ENCODE peak calls at places on chromosome 1, in eight cellular contexts. One of them, this sample, is unnamed.

GRCh38 chr1:46643368-46643775 is 24.8 kb downstream of the ATPAF1 start:
- DNase-seq in effector memory CD4-positive, alpha-beta T cell: no peak
- DNase-seq in ovary: no peak
- DNase-seq in endodermal cell: no peak
- DNase-seq in astrocyte: peak; percentile 88
- DNase-seq in right cardiac atrium: no peak
- DNase-seq in A673: no peak
- DNase-seq in lower leg skin: no peak
- DNase-seq in this sample: no peak

GRCh38 chr1:85200870-85201339 is at the start of gene SYDE2:
- DNase-seq in effector memory CD4-positive, alpha-beta T cell: peak; percentile 77
- DNase-seq in ovary: peak; percentile 76
- DNase-seq in endodermal cell: peak; percentile 95
- DNase-seq in astrocyte: peak; percentile 48
- DNase-seq in right cardiac atrium: peak; percentile 75
- DNase-seq in A673: peak; percentile 87
- DNase-seq in lower leg skin: peak; percentile 51
- DNase-seq in this sample: peak; percentile 86

GRCh38 chr1:198929961-198930599 is 291.2 kb downstream of the PTPRC start:
- DNase-seq in effector memory CD4-positive, alpha-beta T cell: no peak
- DNase-seq in ovary: no peak
- DNase-seq in endodermal cell: no peak
- DNase-seq in astrocyte: peak; percentile 75
- DNase-seq in right cardiac atrium: no peak
- DNase-seq in A673: peak; percentile 92
- DNase-seq in lower leg skin: no peak
- DNase-seq in this sample: no peak

GRCh38 chr1:18037651-18038050 is 69.9 kb upstream of the IGSF21 start:
- DNase-seq in effector memory CD4-positive, alpha-beta T cell: no peak
- DNase-seq in ovary: no peak
- DNase-seq in endodermal cell: no peak
- DNase-seq in astrocyte: no peak
- DNase-seq in right cardiac atrium: no peak
- DNase-seq in A673: no peak
- DNase-seq in lower leg skin: no peak
- DNase-seq in this sample: no peak

GRCh38 chr1:48077860-48078259 is 80.7 kb upstream of the TRABD2B start:
- DNase-seq in effector memory CD4-positive, alpha-beta T cell: no peak
- DNase-seq in ovary: no peak
- DNase-seq in endodermal cell: no peak
- DNase-seq in astrocyte: no peak
- DNase-seq in right cardiac atrium: no peak
- DNase-seq in A673: no peak
- DNase-seq in lower leg skin: no peak
- DNase-seq in this sample: no peak

GRCh38 chr1:169869426-169869825 is 24.3 kb downstream of the SCYL3 start:
- DNase-seq in effector memory CD4-positive, alpha-beta T cell: no peak
- DNase-seq in ovary: no peak
- DNase-seq in endodermal cell: no peak
- DNase-seq in astrocyte: no peak
- DNase-seq in right cardiac atrium: no peak
- DNase-seq in A673: no peak
- DNase-seq in lower leg skin: no peak
- DNase-seq in this sample: no peak

GRCh38 chr1:88935522-88936222 is 44.3 kb upstream of the GTF2B start:
- DNase-seq in effector memory CD4-positive, alpha-beta T cell: no peak
- DNase-seq in ovary: no peak
- DNase-seq in endodermal cell: no peak
- DNase-seq in astrocyte: peak; percentile 19
- DNase-seq in right cardiac atrium: no peak
- DNase-seq in A673: peak; percentile 59
- DNase-seq in lower leg skin: no peak
- DNase-seq in this sample: peak; percentile 31

GRCh38 chr1:114263343-114263742 is 109.7 kb upstream of the SYT6 start:
- DNase-seq in effector memory CD4-positive, alpha-beta T cell: no peak
- DNase-seq in ovary: no peak
- DNase-seq in endodermal cell: no peak
- DNase-seq in astrocyte: no peak
- DNase-seq in right cardiac atrium: no peak
- DNase-seq in A673: no peak
- DNase-seq in lower leg skin: no peak
- DNase-seq in this sample: no peak

GRCh38 chr1:153958961-153959260 is 499 bp upstream of the CRTC2 start:
- DNase-seq in effector memory CD4-positive, alpha-beta T cell: no peak
- DNase-seq in ovary: peak; percentile 74
- DNase-seq in endodermal cell: no peak
- DNase-seq in astrocyte: no peak
- DNase-seq in right cardiac atrium: no peak
- DNase-seq in A673: no peak
- DNase-seq in lower leg skin: no peak
- DNase-seq in this sample: no peak

GRCh38 chr1:10728595-10729410 is 67.6 kb downstream of the CASZ1 start:
- DNase-seq in effector memory CD4-positive, alpha-beta T cell: no peak
- DNase-seq in ovary: no peak
- DNase-seq in endodermal cell: no peak
- DNase-seq in astrocyte: no peak
- DNase-seq in right cardiac atrium: no peak
- DNase-seq in A673: no peak
- DNase-seq in lower leg skin: no peak
- DNase-seq in this sample: no peak

GRCh38 chr1:180778782-180779398 is 133.8 kb upstream of the KIAA1614 start:
- DNase-seq in effector memory CD4-positive, alpha-beta T cell: no peak
- DNase-seq in ovary: no peak
- DNase-seq in endodermal cell: peak; percentile 62
- DNase-seq in astrocyte: no peak
- DNase-seq in right cardiac atrium: no peak
- DNase-seq in A673: peak; percentile 21
- DNase-seq in lower leg skin: no peak
- DNase-seq in this sample: no peak

GRCh38 chr1:24154215-24154614 is 11.3 kb upstream of the IL22RA1 start:
- DNase-seq in effector memory CD4-positive, alpha-beta T cell: no peak
- DNase-seq in ovary: no peak
- DNase-seq in endodermal cell: peak; percentile 78
- DNase-seq in astrocyte: no peak
- DNase-seq in right cardiac atrium: no peak
- DNase-seq in A673: no peak
- DNase-seq in lower leg skin: no peak
- DNase-seq in this sample: no peak

GRCh38 chr1:24149854-24150227 is 6.9 kb upstream of the IL22RA1 start:
- DNase-seq in effector memory CD4-positive, alpha-beta T cell: no peak
- DNase-seq in ovary: no peak
- DNase-seq in endodermal cell: no peak
- DNase-seq in astrocyte: peak; percentile 73
- DNase-seq in right cardiac atrium: peak; percentile 69
- DNase-seq in A673: peak; percentile 18
- DNase-seq in lower leg skin: peak; percentile 77
- DNase-seq in this sample: no peak

GRCh38 chr1:24152631-24153494 is 9.9 kb upstream of the IL22RA1 start:
- DNase-seq in effector memory CD4-positive, alpha-beta T cell: no peak
- DNase-seq in ovary: no peak
- DNase-seq in endodermal cell: peak; percentile 74
- DNase-seq in astrocyte: no peak
- DNase-seq in right cardiac atrium: no peak
- DNase-seq in A673: no peak
- DNase-seq in lower leg skin: no peak
- DNase-seq in this sample: no peak

GRCh38 chr1:24150228-24151174 is 7.6 kb upstream of the IL22RA1 start:
- DNase-seq in effector memory CD4-positive, alpha-beta T cell: peak; percentile 66
- DNase-seq in ovary: peak; percentile 85
- DNase-seq in endodermal cell: peak; percentile 100
- DNase-seq in astrocyte: peak; percentile 49
- DNase-seq in right cardiac atrium: peak; percentile 88
- DNase-seq in A673: peak; percentile 83
- DNase-seq in lower leg skin: peak; percentile 92
- DNase-seq in this sample: peak; percentile 72

DNA sequence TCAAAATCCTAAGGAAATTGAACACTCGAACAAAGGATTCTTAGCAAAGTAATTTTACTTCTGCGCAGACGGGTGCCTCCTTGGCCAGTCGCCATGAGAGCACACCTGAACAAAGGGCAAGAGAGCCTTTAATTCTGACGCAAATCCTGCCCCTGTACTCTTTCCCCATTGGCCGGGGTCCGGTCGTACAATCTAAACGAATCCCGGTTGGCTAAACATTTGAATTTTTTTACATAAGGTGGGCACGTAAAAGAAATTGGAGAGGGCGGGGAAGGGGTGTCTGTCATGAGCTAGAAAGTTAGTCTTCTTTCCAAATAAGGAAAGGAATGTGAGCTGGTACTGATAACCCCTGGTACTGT is 8.2 kb upstream of the IL22RA1 start:
- DNase-seq in effector memory CD4-positive, alpha-beta T cell: no peak
- DNase-seq in ovary: no peak
- DNase-seq in endodermal cell: peak; percentile 95
- DNase-seq in astrocyte: no peak
- DNase-seq in right cardiac atrium: no peak
- DNase-seq in A673: no peak
- DNase-seq in lower leg skin: no peak
- DNase-seq in this sample: no peak
- H3K4me3 ChIP-seq in effector memory CD4-positive, alpha-beta T cell: no peak overlapping the region
- H3K4me3 ChIP-seq in ovary: no peak overlapping the region
- H3K4me3 ChIP-seq in endodermal cell: peak overlapping the region; percentile 76
- H3K4me3 ChIP-seq in astrocyte: no peak overlapping the region
- H3K4me3 ChIP-seq in right cardiac atrium: no peak overlapping the region
- H3K4me3 ChIP-seq in A673: no peak overlapping the region
- H3K4me3 ChIP-seq in lower leg skin: no peak overlapping the region
- H3K4me3 ChIP-seq in this sample: no peak overlapping the region

GRCh38 chr1:214187152-214187900 is 93.6 kb upstream of the SMYD2 start:
- DNase-seq in effector memory CD4-positive, alpha-beta T cell: no peak
- DNase-seq in ovary: no peak
- DNase-seq in endodermal cell: peak; percentile 76
- DNase-seq in astrocyte: no peak
- DNase-seq in right cardiac atrium: no peak
- DNase-seq in A673: peak; percentile 11
- DNase-seq in lower leg skin: no peak
- DNase-seq in this sample: no peak
- H3K4me3 ChIP-seq in effector memory CD4-positive, alpha-beta T cell: no peak overlapping the region
- H3K4me3 ChIP-seq in ovary: no peak overlapping the region
- H3K4me3 ChIP-seq in endodermal cell: peak overlapping the region; percentile 76
- H3K4me3 ChIP-seq in astrocyte: peak overlapping the region; percentile 55
- H3K4me3 ChIP-seq in right cardiac atrium: peak overlapping the region; percentile 18
- H3K4me3 ChIP-seq in A673: peak overlapping the region; percentile 13
- H3K4me3 ChIP-seq in lower leg skin: no peak overlapping the region
- H3K4me3 ChIP-seq in this sample: no peak overlapping the region

GRCh38 chr1:215894617-215895016 is 327.5 kb downstream of the KCTD3 start:
- DNase-seq in effector memory CD4-positive, alpha-beta T cell: no peak
- DNase-seq in ovary: no peak
- DNase-seq in endodermal cell: no peak
- DNase-seq in astrocyte: no peak
- DNase-seq in right cardiac atrium: no peak
- DNase-seq in A673: no peak
- DNase-seq in lower leg skin: no peak
- DNase-seq in this sample: no peak
- H3K4me3 ChIP-seq in effector memory CD4-positive, alpha-beta T cell: no peak overlapping the region
- H3K4me3 ChIP-seq in ovary: no peak overlapping the region
- H3K4me3 ChIP-seq in endodermal cell: no peak overlapping the region
- H3K4me3 ChIP-seq in astrocyte: no peak overlapping the region
- H3K4me3 ChIP-seq in right cardiac atrium: no peak overlapping the region
- H3K4me3 ChIP-seq in A673: no peak overlapping the region
- H3K4me3 ChIP-seq in lower leg skin: no peak overlapping the region
- H3K4me3 ChIP-seq in this sample: no peak overlapping the region

GRCh38 chr1:204478166-204478899 is 16.3 kb downstream of the PIK3C2B start:
- DNase-seq in effector memory CD4-positive, alpha-beta T cell: no peak
- DNase-seq in ovary: no peak
- DNase-seq in endodermal cell: no peak
- DNase-seq in astrocyte: no peak
- DNase-seq in right cardiac atrium: no peak
- DNase-seq in A673: no peak
- DNase-seq in lower leg skin: no peak
- DNase-seq in this sample: no peak

GRCh38 chr1:204480515-204480914 is 14.1 kb downstream of the PIK3C2B start:
- DNase-seq in effector memory CD4-positive, alpha-beta T cell: no peak
- DNase-seq in ovary: no peak
- DNase-seq in endodermal cell: no peak
- DNase-seq in astrocyte: no peak
- DNase-seq in right cardiac atrium: no peak
- DNase-seq in A673: no peak
- DNase-seq in lower leg skin: no peak
- DNase-seq in this sample: no peak

GRCh38 chr1:204479387-204480136 is 15.0 kb downstream of the PIK3C2B start:
- DNase-seq in effector memory CD4-positive, alpha-beta T cell: no peak
- DNase-seq in ovary: no peak
- DNase-seq in endodermal cell: no peak
- DNase-seq in astrocyte: no peak
- DNase-seq in right cardiac atrium: no peak
- DNase-seq in A673: no peak
- DNase-seq in lower leg skin: peak; percentile 59
- DNase-seq in this sample: no peak

GRCh38 chr1:204477036-204477740 is 17.4 kb downstream of the PIK3C2B start:
- DNase-seq in effector memory CD4-positive, alpha-beta T cell: no peak
- DNase-seq in ovary: no peak
- DNase-seq in endodermal cell: no peak
- DNase-seq in astrocyte: peak; percentile 30
- DNase-seq in right cardiac atrium: peak; percentile 41
- DNase-seq in A673: no peak
- DNase-seq in lower leg skin: no peak
- DNase-seq in this sample: no peak

GRCh38 chr1:204478921-204479320 is 15.7 kb downstream of the PIK3C2B start:
- DNase-seq in effector memory CD4-positive, alpha-beta T cell: no peak
- DNase-seq in ovary: no peak
- DNase-seq in endodermal cell: no peak
- DNase-seq in astrocyte: no peak
- DNase-seq in right cardiac atrium: no peak
- DNase-seq in A673: no peak
- DNase-seq in lower leg skin: no peak
- DNase-seq in this sample: no peak
- H3K4me3 ChIP-seq in effector memory CD4-positive, alpha-beta T cell: no peak overlapping the region
- H3K4me3 ChIP-seq in ovary: no peak overlapping the region
- H3K4me3 ChIP-seq in endodermal cell: no peak overlapping the region
- H3K4me3 ChIP-seq in astrocyte: no peak overlapping the region
- H3K4me3 ChIP-seq in right cardiac atrium: no peak overlapping the region
- H3K4me3 ChIP-seq in A673: no peak overlapping the region
- H3K4me3 ChIP-seq in lower leg skin: no peak overlapping the region
- H3K4me3 ChIP-seq in this sample: no peak overlapping the region

GRCh38 chr1:178183796-178184195 is 89.9 kb downstream of the RASAL2 start:
- DNase-seq in effector memory CD4-positive, alpha-beta T cell: no peak
- DNase-seq in ovary: no peak
- DNase-seq in endodermal cell: no peak
- DNase-seq in astrocyte: no peak
- DNase-seq in right cardiac atrium: no peak
- DNase-seq in A673: no peak
- DNase-seq in lower leg skin: no peak
- DNase-seq in this sample: no peak

GRCh38 chr1:178189814-178190213 is 95.9 kb downstream of the RASAL2 start:
- DNase-seq in effector memory CD4-positive, alpha-beta T cell: no peak
- DNase-seq in ovary: no peak
- DNase-seq in endodermal cell: peak; percentile 85
- DNase-seq in astrocyte: no peak
- DNase-seq in right cardiac atrium: no peak
- DNase-seq in A673: peak; percentile 78
- DNase-seq in lower leg skin: no peak
- DNase-seq in this sample: no peak

GRCh38 chr1:178192686-178193085 is 98.8 kb downstream of the RASAL2 start:
- DNase-seq in effector memory CD4-positive, alpha-beta T cell: no peak
- DNase-seq in ovary: no peak
- DNase-seq in endodermal cell: no peak
- DNase-seq in astrocyte: peak; percentile 82
- DNase-seq in right cardiac atrium: peak; percentile 31
- DNase-seq in A673: no peak
- DNase-seq in lower leg skin: peak; percentile 18
- DNase-seq in this sample: no peak

GRCh38 chr1:178188306-178188705 is 94.4 kb downstream of the RASAL2 start:
- DNase-seq in effector memory CD4-positive, alpha-beta T cell: no peak
- DNase-seq in ovary: no peak
- DNase-seq in endodermal cell: no peak
- DNase-seq in astrocyte: no peak
- DNase-seq in right cardiac atrium: no peak
- DNase-seq in A673: no peak
- DNase-seq in lower leg skin: no peak
- DNase-seq in this sample: no peak
- H3K4me3 ChIP-seq in effector memory CD4-positive, alpha-beta T cell: no peak overlapping the region
- H3K4me3 ChIP-seq in ovary: no peak overlapping the region
- H3K4me3 ChIP-seq in endodermal cell: no peak overlapping the region
- H3K4me3 ChIP-seq in astrocyte: no peak overlapping the region
- H3K4me3 ChIP-seq in right cardiac atrium: peak overlapping the region; percentile 38
- H3K4me3 ChIP-seq in A673: no peak overlapping the region
- H3K4me3 ChIP-seq in lower leg skin: no peak overlapping the region
- H3K4me3 ChIP-seq in this sample: no peak overlapping the region

This sample was measured in CD4-positive, alpha-beta memory T cell.